ENCODE peak calls at places on chromosome 3, in five cellular contexts. H is fibroblast of lung, B is iPS-NIHi11, X is ELR, A is thyroid gland. E is an unnamed sample.

GRCh38 chr3:132784502-132785025 is 62.4 kb upstream of the NPHP3 start:
- DNase-seq in H (peak; percentile 34), B (no peak), X (no peak), A (no peak), E (no peak)

GRCh38 chr3:56862352-56863062 is 60.8 kb upstream of the ARHGEF3 start:
- DNase-seq in H (peak; percentile 96), B (no peak), X (peak; percentile 51), A (no peak), E (peak; percentile 8)

GRCh38 chr3:159077860-159078259 is 276.0 kb downstream of the MFSD1 start:
- DNase-seq in H (peak; percentile 93), B (no peak), X (peak; percentile 98), A (no peak), E (no peak)

GRCh38 chr3:40827942-40828688 is 303.4 kb downstream of the ZNF621 start:
- DNase-seq in H (peak; percentile 4), B (no peak), X (peak; percentile 37), A (peak; percentile 81), E (no peak)

GRCh38 chr3:195421410-195421809 is 21.4 kb downstream of the ACAP2 start:
- DNase-seq in H (peak; percentile 12), B (no peak), X (no peak), A (no peak), E (no peak)

GRCh38 chr3:188007897-188008296 is 146.1 kb upstream of the LPP start:
- DNase-seq in H (no peak), B (no peak), X (no peak), A (no peak), E (no peak)

GRCh38 chr3:76134166-76134565 is 348.8 kb upstream of the ZNF717 start:
- DNase-seq in H (peak; percentile 27), B (no peak), X (peak; percentile 90), A (no peak), E (no peak)

GRCh38 chr3:64082411-64082810 is 59.1 kb upstream of the PSMD6 start:
- DNase-seq in H (no peak), B (no peak), X (no peak), A (no peak), E (no peak)

GRCh38 chr3:103706671-103707070 is 1271.9 kb downstream of the ZPLD1 start:
- DNase-seq in H (no peak), B (no peak), X (no peak), A (no peak), E (no peak)

GRCh38 chr3:98972155-98972554 is 70.7 kb upstream of the DCBLD2 start:
- DNase-seq in H (peak; percentile 98), B (no peak), X (peak; percentile 98), A (no peak), E (peak; percentile 79)

GRCh38 chr3:135908225-135908624 is 57.3 kb upstream of the PPP2R3A start:
- DNase-seq in H (peak; percentile 35), B (no peak), X (peak; percentile 70), A (peak; percentile 8), E (no peak)

GRCh38 chr3:43632269-43632733 is 10.5 kb upstream of the ANO10 start:
- DNase-seq in H (peak; percentile 93), B (no peak), X (peak; percentile 97), A (no peak), E (no peak)

E was measured in fibroblast of the conjunctiva.